ENCODE peak calls at places on chromosomes 12 and 14, in eight cellular contexts. Z is uterus; O is NK-92 treated with Interleukin-12 subunit alpha and Interleukin-12 subunit beta, amount 100 ng/mL, for 24 hours; W is NCI-H2029; M is heart left ventricle; C is EH; A is heart right ventricle; F is astrocyte of the spinal cord. Q is an unnamed sample.

GRCh38 chr14:20428802-20429201 is 7.2 kb downstream of the KLHL33 start:
- DNase-seq in A (no peak), F (no peak), C (no peak), W (no peak), M (no peak), Z (no peak), O (no peak), Q (no peak)

GRCh38 chr12:52091869-52092268 is 12.4 kb downstream of the SMIM41 start:
- DNase-seq in A (no peak), C (no peak), O (no peak), Z (no peak), W (no peak), M (no peak), F (no peak), Q (no peak)

GRCh38 chr12:64609543-64610091 is 678 bp upstream of the RASSF3 start:
- DNase-seq in F (peak; percentile 41), Z (no peak), W (no peak), C (peak; percentile 32), M (no peak), O (no peak), A (no peak), Q (no peak)

GRCh38 chr14:90777358-90777757 is 38.9 kb downstream of the TTC7B start:
- DNase-seq in M (no peak), W (no peak), O (no peak), F (no peak), C (no peak), Z (no peak), A (no peak), Q (no peak)

GRCh38 chr12:119512772-119513497 is 80.6 kb upstream of the TMEM233 start:
- DNase-seq in C (peak; percentile 6), W (no peak), O (no peak), A (no peak), F (no peak), Z (no peak), M (no peak), Q (no peak)

GRCh38 chr14:104749111-104749649 is 3.8 kb upstream of the SIVA1 start:
- DNase-seq in F (peak; percentile 26), M (no peak), C (peak; percentile 82), W (no peak), Z (no peak), O (no peak), A (peak; percentile 40), Q (no peak)

GRCh38 chr12:57777367-57777766 is 5.0 kb downstream of the EEF1AKMT3 start:
- DNase-seq in Z (no peak), F (no peak), M (no peak), C (no peak), O (no peak), W (no peak), A (no peak), Q (no peak)

GRCh38 chr12:6635375-6635855 is 344 bp downstream of the LPAR5 start:
- DNase-seq in W (no peak), F (no peak), O (no peak), Z (no peak), C (peak; percentile 22), M (no peak), A (no peak), Q (no peak)

GRCh38 chr12:5768171-5768879 is 176.7 kb downstream of the ANO2 start:
- DNase-seq in A (peak; percentile 76), W (no peak), F (no peak), Z (peak; percentile 17), O (no peak), C (no peak), M (peak; percentile 58), Q (peak; percentile 82)

GRCh38 chr12:47190271-47190750 is 110.6 kb upstream of the AMIGO2 start:
- DNase-seq in F (peak; percentile 50), M (no peak), A (no peak), O (no peak), W (no peak), Z (no peak), C (peak; percentile 52), Q (no peak)

GRCh38 chr14:55721353-55721752 is 141.3 kb downstream of the KTN1 start:
- DNase-seq in Z (no peak), O (no peak), W (peak; percentile 48), A (no peak), M (no peak), C (peak; percentile 92), F (peak; percentile 95), Q (no peak)

GRCh38 chr14:28058012-28058296 is 708.6 kb upstream of the FOXG1 start:
- DNase-seq in F (no peak), Z (no peak), C (no peak), W (no peak), A (no peak), M (no peak), O (no peak), Q (no peak)

GRCh38 chr12:1593232-1594044 is 943 bp downstream of the FBXL14 start:
- DNase-seq in C (peak; percentile 49), W (peak; percentile 39), O (peak; percentile 14), Z (peak; percentile 44), M (no peak), F (peak; percentile 47), A (peak; percentile 45), Q (peak; percentile 48)

GRCh38 chr12:48982397-48983080 is 4.4 kb downstream of the WNT1 start:
- DNase-seq in M (no peak), W (no peak), F (no peak), O (no peak), A (no peak), C (no peak), Z (no peak), Q (no peak)

GRCh38 chr12:57040750-57041149 is 9.2 kb downstream of the MYO1A start:
- DNase-seq in Z (no peak), C (no peak), A (no peak), F (no peak), O (no peak), M (no peak), W (no peak), Q (no peak)

GRCh38 chr12:24596768-24597388 is 352.0 kb downstream of the BCAT1 start:
- DNase-seq in F (peak; percentile 57), C (peak; percentile 43), A (no peak), M (no peak), W (peak; percentile 32), O (no peak), Z (no peak), Q (no peak)

GRCh38 chr14:95431199-95432145 is 85.0 kb downstream of the SYNE3 start:
- DNase-seq in Z (no peak), C (no peak), A (no peak), M (no peak), O (no peak), F (peak; percentile 33), W (no peak), Q (no peak)

GRCh38 chr12:2114071-2114470 is 61.3 kb downstream of the CACNA1C start:
- DNase-seq in M (no peak), C (no peak), A (no peak), F (no peak), O (no peak), W (no peak), Z (no peak), Q (no peak)

GRCh38 chr14:93044116-93044515 is 71.6 kb downstream of the ITPK1 start:
- DNase-seq in A (no peak), M (no peak), O (no peak), Z (no peak), F (no peak), C (no peak), W (no peak), Q (no peak)

GRCh38 chr14:38056270-38056669 is 151.4 kb upstream of the SSTR1 start:
- DNase-seq in A (no peak), M (no peak), Z (no peak), O (no peak), W (no peak), C (peak; percentile 25), F (no peak), Q (no peak)

GRCh38 chr12:65905941-65906471 is 81.7 kb downstream of the HMGA2 start:
- DNase-seq in O (no peak), F (no peak), Z (no peak), M (no peak), A (no peak), W (no peak), C (no peak), Q (no peak)

GRCh38 chr12:122979001-122979907 is 1.2 kb upstream of the ARL6IP4 start:
- DNase-seq in A (no peak), W (no peak), O (no peak), F (no peak), M (peak; percentile 9), C (no peak), Z (peak; percentile 15), Q (no peak)

GRCh38 chr14:104935026-104935650 is 10.5 kb downstream of the PLD4 start:
- DNase-seq in A (no peak), O (no peak), F (no peak), M (no peak), Z (peak; percentile 11), C (no peak), W (no peak), Q (peak; percentile 7)

GRCh38 chr12:19306366-19306765 is 132.9 kb upstream of the AEBP2 start:
- DNase-seq in O (no peak), M (no peak), F (no peak), A (no peak), C (no peak), W (no peak), Z (no peak), Q (no peak)